ENCODE peak calls at places on chromosome 15, in eight cellular contexts. One of them, this sample, is unnamed.

GRCh38 chr15:89278307-89278706 is 34.5 kb downstream of the FANCI start:
- DNase-seq in MM.1S: no peak
- DNase-seq in activated B cell treated with CpG ODN at 0.5 μM for 24 hours: no peak
- DNase-seq in left ventricle myocardium inferior: no peak
- DNase-seq in cardiac fibroblast: no peak
- DNase-seq in AG04449: no peak
- DNase-seq in fibroblast of lung: peak
- DNase-seq in stomach: no peak
- DNase-seq in this sample: no peak

GRCh38 chr15:71109890-71110289 is 5.4 kb upstream of the THSD4 start:
- DNase-seq in stomach: no peak
- DNase-seq in MM.1S: no peak
- DNase-seq in activated B cell treated with CpG ODN at 0.5 μM for 24 hours: no peak
- DNase-seq in cardiac fibroblast: no peak
- DNase-seq in left ventricle myocardium inferior: no peak
- DNase-seq in fibroblast of lung: no peak
- DNase-seq in AG04449: no peak
- DNase-seq in this sample: no peak

GRCh38 chr15:77461486-77461885 is 40.8 kb downstream of the HMG20A start:
- DNase-seq in left ventricle myocardium inferior: no peak
- DNase-seq in cardiac fibroblast: no peak
- DNase-seq in fibroblast of lung: no peak
- DNase-seq in stomach: no peak
- DNase-seq in MM.1S: no peak
- DNase-seq in AG04449: no peak
- DNase-seq in activated B cell treated with CpG ODN at 0.5 μM for 24 hours: no peak
- DNase-seq in this sample: no peak

GRCh38 chr15:98668566-98669308 is 20.4 kb downstream of the IGF1R start:
- DNase-seq in fibroblast of lung: peak
- DNase-seq in activated B cell treated with CpG ODN at 0.5 μM for 24 hours: no peak
- DNase-seq in left ventricle myocardium inferior: no peak
- DNase-seq in MM.1S: no peak
- DNase-seq in stomach: no peak
- DNase-seq in cardiac fibroblast: peak
- DNase-seq in AG04449: no peak
- DNase-seq in this sample: no peak

GRCh38 chr15:81311834-81312459 is 12.0 kb downstream of the STARD5 start:
- DNase-seq in fibroblast of lung: peak
- DNase-seq in left ventricle myocardium inferior: no peak
- DNase-seq in activated B cell treated with CpG ODN at 0.5 μM for 24 hours: no peak
- DNase-seq in stomach: no peak
- DNase-seq in AG04449: no peak
- DNase-seq in MM.1S: no peak
- DNase-seq in cardiac fibroblast: no peak
- DNase-seq in this sample: no peak

GRCh38 chr15:34613997-34614396 is 30.5 kb upstream of the GOLGA8B start:
- DNase-seq in fibroblast of lung: no peak
- DNase-seq in left ventricle myocardium inferior: no peak
- DNase-seq in MM.1S: no peak
- DNase-seq in stomach: no peak
- DNase-seq in activated B cell treated with CpG ODN at 0.5 μM for 24 hours: no peak
- DNase-seq in AG04449: no peak
- DNase-seq in cardiac fibroblast: no peak
- DNase-seq in this sample: no peak

GRCh38 chr15:43775411-43775965 is 1.3 kb downstream of the ELL3 start:
- DNase-seq in stomach: peak
- DNase-seq in left ventricle myocardium inferior: no peak
- DNase-seq in MM.1S: no peak
- DNase-seq in AG04449: no peak
- DNase-seq in activated B cell treated with CpG ODN at 0.5 μM for 24 hours: no peak
- DNase-seq in fibroblast of lung: peak
- DNase-seq in cardiac fibroblast: no peak
- DNase-seq in this sample: no peak

GRCh38 chr15:66249623-66250174 is 3.9 kb downstream of the MEGF11 start:
- DNase-seq in activated B cell treated with CpG ODN at 0.5 μM for 24 hours: no peak
- DNase-seq in stomach: no peak
- DNase-seq in MM.1S: no peak
- DNase-seq in cardiac fibroblast: no peak
- DNase-seq in fibroblast of lung: peak
- DNase-seq in AG04449: no peak
- DNase-seq in left ventricle myocardium inferior: no peak
- DNase-seq in this sample: no peak

GRCh38 chr15:31169558-31169957 is 68.0 kb upstream of the TRPM1 start:
- DNase-seq in fibroblast of lung: no peak
- DNase-seq in AG04449: no peak
- DNase-seq in activated B cell treated with CpG ODN at 0.5 μM for 24 hours: no peak
- DNase-seq in stomach: no peak
- DNase-seq in MM.1S: no peak
- DNase-seq in left ventricle myocardium inferior: no peak
- DNase-seq in cardiac fibroblast: no peak
- DNase-seq in this sample: no peak

GRCh38 chr15:43280996-43281395 is 14.3 kb upstream of the TGM5 start:
- DNase-seq in AG04449: no peak
- DNase-seq in MM.1S: no peak
- DNase-seq in activated B cell treated with CpG ODN at 0.5 μM for 24 hours: no peak
- DNase-seq in stomach: no peak
- DNase-seq in fibroblast of lung: no peak
- DNase-seq in left ventricle myocardium inferior: no peak
- DNase-seq in cardiac fibroblast: no peak
- DNase-seq in this sample: no peak

GRCh38 chr15:90660195-90660995 is 56.8 kb upstream of the BLM start:
- DNase-seq in fibroblast of lung: peak
- DNase-seq in AG04449: peak
- DNase-seq in stomach: peak
- DNase-seq in left ventricle myocardium inferior: peak
- DNase-seq in cardiac fibroblast: peak
- DNase-seq in MM.1S: peak
- DNase-seq in activated B cell treated with CpG ODN at 0.5 μM for 24 hours: peak
- DNase-seq in this sample: peak

GRCh38 chr15:88912500-88912921 is 668 bp downstream of the MFGE8 start:
- DNase-seq in fibroblast of lung: peak
- DNase-seq in activated B cell treated with CpG ODN at 0.5 μM for 24 hours: no peak
- DNase-seq in AG04449: no peak
- DNase-seq in left ventricle myocardium inferior: peak
- DNase-seq in MM.1S: no peak
- DNase-seq in cardiac fibroblast: peak
- DNase-seq in stomach: no peak
- DNase-seq in this sample: no peak

GRCh38 chr15:79091204-79091867 is 756 bp upstream of the RASGRF1 start:
- DNase-seq in stomach: no peak
- DNase-seq in AG04449: no peak
- DNase-seq in left ventricle myocardium inferior: no peak
- DNase-seq in MM.1S: no peak
- DNase-seq in activated B cell treated with CpG ODN at 0.5 μM for 24 hours: no peak
- DNase-seq in cardiac fibroblast: peak
- DNase-seq in fibroblast of lung: no peak
- DNase-seq in this sample: no peak

GRCh38 chr15:72685301-72685924 is 569 bp downstream of the HIGD2B start:
- DNase-seq in stomach: no peak
- DNase-seq in MM.1S: no peak
- DNase-seq in fibroblast of lung: peak
- DNase-seq in AG04449: no peak
- DNase-seq in left ventricle myocardium inferior: no peak
- DNase-seq in cardiac fibroblast: peak
- DNase-seq in activated B cell treated with CpG ODN at 0.5 μM for 24 hours: no peak
- DNase-seq in this sample: no peak

GRCh38 chr15:92954578-92954977 is 54.5 kb downstream of the CHD2 start:
- DNase-seq in stomach: no peak
- DNase-seq in cardiac fibroblast: no peak
- DNase-seq in fibroblast of lung: no peak
- DNase-seq in activated B cell treated with CpG ODN at 0.5 μM for 24 hours: no peak
- DNase-seq in left ventricle myocardium inferior: no peak
- DNase-seq in AG04449: no peak
- DNase-seq in MM.1S: no peak
- DNase-seq in this sample: no peak

GRCh38 chr15:66039117-66039860 is 170.0 kb downstream of the RAB11A start:
- DNase-seq in fibroblast of lung: no peak
- DNase-seq in left ventricle myocardium inferior: no peak
- DNase-seq in activated B cell treated with CpG ODN at 0.5 μM for 24 hours: no peak
- DNase-seq in stomach: no peak
- DNase-seq in MM.1S: no peak
- DNase-seq in cardiac fibroblast: no peak
- DNase-seq in AG04449: no peak
- DNase-seq in this sample: no peak

GRCh38 chr15:41930221-41930866 is 36.5 kb upstream of the SPTBN5 start:
- DNase-seq in stomach: no peak
- DNase-seq in left ventricle myocardium inferior: peak
- DNase-seq in activated B cell treated with CpG ODN at 0.5 μM for 24 hours: no peak
- DNase-seq in AG04449: peak
- DNase-seq in MM.1S: no peak
- DNase-seq in cardiac fibroblast: peak
- DNase-seq in fibroblast of lung: peak
- DNase-seq in this sample: peak

GRCh38 chr15:78051622-78052405 is 25.7 kb downstream of the TBC1D2B start:
- DNase-seq in left ventricle myocardium inferior: no peak
- DNase-seq in activated B cell treated with CpG ODN at 0.5 μM for 24 hours: no peak
- DNase-seq in AG04449: no peak
- DNase-seq in fibroblast of lung: no peak
- DNase-seq in cardiac fibroblast: peak
- DNase-seq in MM.1S: no peak
- DNase-seq in stomach: peak
- DNase-seq in this sample: no peak

GRCh38 chr15:36479200-36479896 is 100.1 kb upstream of the CDIN1 start:
- DNase-seq in cardiac fibroblast: no peak
- DNase-seq in left ventricle myocardium inferior: no peak
- DNase-seq in activated B cell treated with CpG ODN at 0.5 μM for 24 hours: no peak
- DNase-seq in MM.1S: no peak
- DNase-seq in stomach: no peak
- DNase-seq in AG04449: no peak
- DNase-seq in fibroblast of lung: peak
- DNase-seq in this sample: peak

GRCh38 chr15:32659340-32659831 is 17.9 kb downstream of the SCG5 start:
- DNase-seq in AG04449: peak
- DNase-seq in left ventricle myocardium inferior: no peak
- DNase-seq in activated B cell treated with CpG ODN at 0.5 μM for 24 hours: no peak
- DNase-seq in fibroblast of lung: no peak
- DNase-seq in MM.1S: no peak
- DNase-seq in cardiac fibroblast: peak
- DNase-seq in stomach: no peak
- DNase-seq in this sample: peak

GRCh38 chr15:70064441-70064840 is 33.3 kb downstream of the TLE3 start:
- DNase-seq in stomach: no peak
- DNase-seq in activated B cell treated with CpG ODN at 0.5 μM for 24 hours: no peak
- DNase-seq in left ventricle myocardium inferior: no peak
- DNase-seq in MM.1S: no peak
- DNase-seq in AG04449: no peak
- DNase-seq in cardiac fibroblast: no peak
- DNase-seq in fibroblast of lung: peak
- DNase-seq in this sample: no peak
- TF ChIP-seq CTCF in stomach: no peak
- TF ChIP-seq CTCF in activated B cell treated with CpG ODN at 0.5 μM for 24 hours: no peak
- TF ChIP-seq CTCF in left ventricle myocardium inferior: no peak
- TF ChIP-seq CTCF in MM.1S: no peak
- TF ChIP-seq CTCF in AG04449: no peak
- TF ChIP-seq CTCF in cardiac fibroblast: no peak
- TF ChIP-seq CTCF in fibroblast of lung: peak
- TF ChIP-seq CTCF in this sample: no peak

DNA sequence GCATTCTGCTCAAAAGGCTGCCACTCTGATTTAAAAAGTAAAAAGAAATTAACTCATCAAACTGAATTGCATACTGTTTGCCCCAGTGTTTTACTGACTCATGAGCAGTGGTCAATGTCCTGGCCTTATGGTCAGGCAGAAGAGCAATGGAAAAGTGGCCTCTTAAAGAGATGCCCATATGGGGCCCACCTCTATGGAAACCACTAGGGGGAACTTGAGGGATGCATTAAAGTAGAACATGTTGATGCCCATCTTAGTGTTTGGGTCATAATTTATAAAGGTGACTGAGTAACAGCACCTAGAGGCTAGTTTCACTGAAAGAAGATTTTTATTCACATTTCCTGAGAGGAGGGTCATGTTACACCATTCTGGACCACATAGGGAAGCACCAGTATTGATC is 66.5 kb upstream of the RNU6-1 start:
- DNase-seq in stomach: no peak
- DNase-seq in cardiac fibroblast: peak
- DNase-seq in left ventricle myocardium inferior: no peak
- DNase-seq in MM.1S: no peak
- DNase-seq in fibroblast of lung: peak
- DNase-seq in AG04449: no peak
- DNase-seq in activated B cell treated with CpG ODN at 0.5 μM for 24 hours: no peak
- DNase-seq in this sample: no peak
- TF ChIP-seq CTCF in stomach: no peak
- TF ChIP-seq CTCF in cardiac fibroblast: peak
- TF ChIP-seq CTCF in left ventricle myocardium inferior: peak
- TF ChIP-seq CTCF in MM.1S: peak
- TF ChIP-seq CTCF in fibroblast of lung: peak
- TF ChIP-seq CTCF in AG04449: no peak
- TF ChIP-seq CTCF in activated B cell treated with CpG ODN at 0.5 μM for 24 hours: no peak
- TF ChIP-seq CTCF in this sample: peak

DNA sequence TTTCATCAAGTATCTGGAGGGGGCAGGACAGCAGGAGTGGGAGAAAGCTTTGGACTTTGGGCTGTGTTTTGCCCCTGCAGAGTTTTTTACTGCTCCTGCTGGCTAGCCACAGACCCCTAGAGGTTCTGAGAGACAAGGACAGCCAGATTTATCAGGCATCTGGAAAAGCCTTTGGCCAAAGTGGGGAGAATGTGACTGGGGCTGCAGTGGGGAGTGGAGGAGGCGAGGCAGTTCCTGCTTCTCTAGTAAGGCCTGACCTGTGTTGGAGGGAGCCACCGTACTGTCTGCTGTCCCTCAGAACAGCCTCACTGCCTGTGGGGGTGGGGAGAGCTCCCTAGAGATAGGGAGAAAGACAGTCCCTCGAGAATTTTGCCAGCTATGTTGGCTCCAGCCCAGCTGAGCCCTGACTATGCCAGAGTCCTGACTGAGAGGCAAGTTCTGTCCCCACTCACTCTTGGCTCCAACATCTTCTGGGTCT is 2.2 kb downstream of the ALPK3 start:
- DNase-seq in stomach: no peak
- DNase-seq in cardiac fibroblast: no peak
- DNase-seq in fibroblast of lung: no peak
- DNase-seq in AG04449: no peak
- DNase-seq in activated B cell treated with CpG ODN at 0.5 μM for 24 hours: no peak
- DNase-seq in left ventricle myocardium inferior: peak
- DNase-seq in MM.1S: no peak
- DNase-seq in this sample: no peak
- TF ChIP-seq CTCF in stomach: no peak
- TF ChIP-seq CTCF in cardiac fibroblast: peak
- TF ChIP-seq CTCF in fibroblast of lung: no peak
- TF ChIP-seq CTCF in AG04449: no peak
- TF ChIP-seq CTCF in activated B cell treated with CpG ODN at 0.5 μM for 24 hours: no peak
- TF ChIP-seq CTCF in left ventricle myocardium inferior: peak
- TF ChIP-seq CTCF in MM.1S: no peak
- TF ChIP-seq CTCF in this sample: no peak

DNA sequence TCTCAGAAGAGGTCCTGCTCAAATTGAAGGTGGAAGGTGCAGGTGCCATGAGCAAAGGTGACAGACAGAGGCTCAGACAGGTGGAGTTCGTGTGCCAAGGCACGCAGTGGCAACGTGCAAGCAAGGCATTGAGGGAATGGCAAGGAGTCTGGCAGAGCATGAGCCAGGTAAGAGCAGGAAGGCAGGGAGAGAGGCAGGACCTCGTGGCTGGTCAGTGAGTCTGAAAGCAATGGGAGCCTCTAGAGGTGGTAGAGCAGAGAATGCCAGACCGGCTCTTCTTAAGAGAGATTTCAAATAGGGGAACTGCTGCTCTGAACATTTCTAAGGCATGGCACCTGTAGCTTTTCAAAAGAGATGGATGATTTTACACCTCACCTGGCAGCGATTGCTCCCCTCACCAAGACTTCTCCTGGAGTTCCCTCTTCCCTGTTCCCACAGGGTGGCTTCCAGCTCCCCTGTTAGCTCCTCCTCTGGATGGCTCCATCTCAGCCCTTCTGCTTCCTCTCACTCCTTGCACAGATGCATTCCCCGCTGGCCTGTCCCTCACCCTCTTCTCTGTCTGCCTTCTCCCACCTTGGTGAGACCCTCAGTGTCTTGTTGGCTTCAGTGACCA is 2.7 kb downstream of the MYO5C start:
- DNase-seq in activated B cell treated with CpG ODN at 0.5 μM for 24 hours: no peak
- DNase-seq in stomach: no peak
- DNase-seq in AG04449: no peak
- DNase-seq in cardiac fibroblast: no peak
- DNase-seq in MM.1S: no peak
- DNase-seq in left ventricle myocardium inferior: no peak
- DNase-seq in fibroblast of lung: no peak
- DNase-seq in this sample: no peak
- TF ChIP-seq CTCF in activated B cell treated with CpG ODN at 0.5 μM for 24 hours: no peak
- TF ChIP-seq CTCF in stomach: no peak
- TF ChIP-seq CTCF in AG04449: no peak
- TF ChIP-seq CTCF in cardiac fibroblast: no peak
- TF ChIP-seq CTCF in MM.1S: peak
- TF ChIP-seq CTCF in left ventricle myocardium inferior: no peak
- TF ChIP-seq CTCF in fibroblast of lung: no peak
- TF ChIP-seq CTCF in this sample: no peak